ENCODE peak calls at places on chromosomes 5 and 9, in eight cellular contexts. C is body of pancreas, B is neural progenitor cell, F is heart left ventricle, T is upper lobe of right lung, H is lower lobe of right lung, O is transverse colon, K is astrocyte. G is an unnamed sample. For H3K9me3, the result is how much of the 10 kb centered on the place peaks cover.

GRCh38 chr5:134227259-134227658 is 1.4 kb upstream of the PPP2CA start:
- DNase-seq in C (peak), B (peak), F (peak), T (no peak), H (no peak), O (peak), K (no peak), G (no peak)

GRCh38 chr5:10663531-10664183 is 97.4 kb downstream of the DAP start:
- DNase-seq in C (peak), B (peak), F (peak), T (no peak), H (no peak), O (no peak), K (peak), G (no peak)

GRCh38 chr9:136613824-136614371 is 48.8 kb upstream of the EGFL7 start:
- DNase-seq in C (no peak), B (no peak), F (no peak), T (no peak), H (no peak), O (peak), K (no peak), G (no peak)

GRCh38 chr5:129511291-129511690 is 51.2 kb downstream of the ADAMTS19 start:
- DNase-seq in C (no peak), B (no peak), F (no peak), T (no peak), H (no peak), O (no peak), K (peak), G (no peak)

GRCh38 chr5:87129051-87129450 is 138.6 kb upstream of the RASA1 start:
- DNase-seq in C (no peak), B (no peak), F (no peak), T (no peak), H (no peak), O (no peak), K (no peak), G (no peak)

GRCh38 chr9:136081113-136081825 is 13.8 kb downstream of the NACC2 start:
- DNase-seq in C (no peak), B (peak), F (no peak), T (no peak), H (peak), O (no peak), K (no peak), G (no peak)

GRCh38 chr5:171149772-171150171 is 159.3 kb upstream of the TLX3 start:
- DNase-seq in C (no peak), B (no peak), F (no peak), T (no peak), H (no peak), O (no peak), K (no peak), G (no peak)

GRCh38 chr9:72925126-72925810 is 27.6 kb downstream of the ALDH1A1 start:
- DNase-seq in C (no peak), B (no peak), F (no peak), T (no peak), H (no peak), O (no peak), K (no peak), G (no peak)

GRCh38 chr5:172858990-172859811 is 25.1 kb downstream of the ERGIC1 start:
- DNase-seq in C (peak), B (no peak), F (peak), T (no peak), H (peak), O (peak), K (peak), G (no peak)

GRCh38 chr5:147092044-147092443 is 142.8 kb upstream of the STK32A start:
- DNase-seq in C (no peak), B (no peak), F (no peak), T (no peak), H (no peak), O (no peak), K (no peak), G (no peak)

GRCh38 chr5:3230941-3231340 is 364.7 kb upstream of the IRX1 start:
- DNase-seq in C (no peak), B (no peak), F (no peak), T (no peak), H (no peak), O (no peak), K (no peak), G (no peak)

GRCh38 chr5:171367424-171368370 is 20.0 kb upstream of the NPM1 start:
- DNase-seq in C (no peak), B (no peak), F (no peak), T (peak), H (no peak), O (no peak), K (peak), G (no peak)

GRCh38 chr5:16550316-16550952 is 66.4 kb downstream of the RETREG1 start:
- DNase-seq in C (peak), B (peak), F (no peak), T (no peak), H (no peak), O (peak), K (peak), G (no peak)

GRCh38 chr9:115514454-115514853 is 396.5 kb upstream of the TNC start:
- DNase-seq in C (no peak), B (no peak), F (no peak), T (no peak), H (no peak), O (no peak), K (no peak), G (no peak)

GRCh38 chr9:6931913-6932312 is 174.1 kb downstream of the KDM4C start:
- DNase-seq in C (no peak), B (no peak), F (peak), T (no peak), H (no peak), O (peak), K (peak), G (no peak)

GRCh38 chr9:1173211-1173610 is 123.1 kb downstream of the DMRT2 start:
- DNase-seq in C (peak), B (no peak), F (no peak), T (peak), H (no peak), O (peak), K (no peak), G (no peak)

GRCh38 chr5:128446-128845 is 36.5 kb downstream of the PLEKHG4B start:
- DNase-seq in C (no peak), B (no peak), F (no peak), T (no peak), H (no peak), O (no peak), K (peak), G (no peak)

GRCh38 chr5:132321109-132321721 is 27.0 kb downstream of the SLC22A4 start:
- DNase-seq in C (no peak), B (no peak), F (no peak), T (no peak), H (no peak), O (no peak), K (no peak), G (no peak)

GRCh38 chr5:39758426-39758825 is 333.6 kb upstream of the DAB2 start:
- DNase-seq in C (no peak), B (no peak), F (no peak), T (no peak), H (no peak), O (no peak), K (no peak), G (no peak)

GRCh38 chr5:95686661-95687060 is 3.9 kb upstream of the SPATA9 start:
- DNase-seq in C (no peak), B (peak), F (no peak), T (no peak), H (no peak), O (no peak), K (peak), G (no peak)

GRCh38 chr9:132012704-132013345 is 66.8 kb downstream of the MED27 start:
- DNase-seq in C (no peak), B (no peak), F (no peak), T (no peak), H (no peak), O (no peak), K (no peak), G (no peak)

GRCh38 chr9:97521576-97522333 is 20.3 kb downstream of the TMOD1 start:
- DNase-seq in C (no peak), B (no peak), F (no peak), T (peak), H (no peak), O (no peak), K (no peak), G (no peak)
- H3K9me3 ChIP-seq in C (under half), B (under half), F (under half), T (under half), H (under half), O (under half), K (under half), G (under half)

DNA sequence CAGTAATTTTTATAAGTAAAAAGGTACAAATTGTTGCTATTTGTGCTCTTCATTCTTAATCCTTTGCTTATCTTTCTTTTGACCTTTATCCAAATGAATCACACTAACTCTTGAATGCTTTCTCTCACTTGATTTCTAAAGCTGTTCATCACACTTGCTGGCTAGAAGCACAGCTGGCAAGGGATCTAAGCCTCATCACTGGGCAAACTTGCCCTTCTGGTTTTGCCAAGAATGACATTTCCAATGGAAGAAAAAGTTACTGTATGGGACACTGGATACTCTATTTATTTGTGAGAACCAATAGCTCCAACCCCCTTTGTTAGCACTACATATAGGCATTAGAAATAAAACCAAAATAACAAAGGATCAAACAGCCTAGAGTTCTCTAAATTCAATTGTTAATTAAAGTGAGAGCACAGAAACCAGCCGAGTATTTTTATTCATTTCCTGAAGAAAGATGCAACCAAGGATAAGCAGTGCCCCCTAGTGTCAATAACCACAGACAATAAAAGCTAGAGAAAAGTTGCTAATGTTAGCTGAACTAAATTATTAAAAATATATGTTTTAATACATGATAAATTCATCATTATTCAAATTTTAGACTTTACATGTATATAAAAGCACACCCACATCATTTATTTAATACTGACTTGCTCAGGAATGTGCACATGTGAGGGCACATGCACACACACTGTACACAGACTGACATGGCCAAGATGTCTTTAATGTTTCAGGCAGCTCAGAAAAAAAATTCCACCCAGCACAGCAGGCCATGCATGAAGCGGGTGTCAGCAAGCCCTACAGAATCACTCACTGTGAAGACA is 59.8 kb upstream of the POU5F2 start:
- DNase-seq in C (peak), B (peak), F (no peak), T (no peak), H (no peak), O (no peak), K (peak), G (no peak)
- H3K4me3 ChIP-seq in C (no peak), B (no peak), F (no peak), T (no peak), H (no peak), O (no peak), K (no peak), G (no peak)

DNA sequence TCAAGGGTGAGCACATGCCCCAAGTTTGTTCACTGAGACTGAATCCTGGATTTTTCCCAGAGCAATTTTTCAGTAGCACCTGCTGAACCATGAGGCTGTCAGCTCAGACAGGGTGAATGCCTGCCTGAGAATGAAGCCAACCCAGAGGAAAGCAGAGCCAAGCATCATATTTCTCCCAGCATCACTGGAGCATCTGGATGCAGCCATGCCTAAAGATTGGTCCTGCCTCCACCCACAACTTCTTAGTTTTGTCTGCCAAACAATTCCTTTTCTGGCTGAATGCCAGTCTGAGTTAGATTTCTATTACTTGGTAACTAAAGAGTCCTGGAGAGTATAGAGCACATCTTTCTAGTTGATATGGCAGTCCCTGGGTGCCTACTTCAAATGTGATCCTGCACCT is 343.7 kb downstream of the CSNK1G3 start:
- DNase-seq in C (no peak), B (no peak), F (no peak), T (no peak), H (no peak), O (no peak), K (peak), G (no peak)
- TF ChIP-seq CTCF in C (no peak), B (no peak), F (no peak), T (no peak), H (no peak), O (no peak), K (no peak), G (no peak)

GRCh38 chr5:150946351-150946905 is 41.6 kb upstream of the ZNF300 start:
- DNase-seq in C (peak), B (no peak), F (peak), T (peak), H (peak), O (peak), K (peak), G (peak)
- H3K9me3 ChIP-seq in C (under half), B (under half), F (half or more), T (under half), H (half or more), O (under half), K (under half), G (under half)

GRCh38 chr5:151020304-151021031 is at the start of gene GPX3:
- DNase-seq in C (peak), B (peak), F (peak), T (peak), H (peak), O (peak), K (peak), G (peak)
- H3K4me3 ChIP-seq in C (peak), B (peak), F (peak), T (peak), H (peak), O (peak), K (peak), G (peak)

DNA sequence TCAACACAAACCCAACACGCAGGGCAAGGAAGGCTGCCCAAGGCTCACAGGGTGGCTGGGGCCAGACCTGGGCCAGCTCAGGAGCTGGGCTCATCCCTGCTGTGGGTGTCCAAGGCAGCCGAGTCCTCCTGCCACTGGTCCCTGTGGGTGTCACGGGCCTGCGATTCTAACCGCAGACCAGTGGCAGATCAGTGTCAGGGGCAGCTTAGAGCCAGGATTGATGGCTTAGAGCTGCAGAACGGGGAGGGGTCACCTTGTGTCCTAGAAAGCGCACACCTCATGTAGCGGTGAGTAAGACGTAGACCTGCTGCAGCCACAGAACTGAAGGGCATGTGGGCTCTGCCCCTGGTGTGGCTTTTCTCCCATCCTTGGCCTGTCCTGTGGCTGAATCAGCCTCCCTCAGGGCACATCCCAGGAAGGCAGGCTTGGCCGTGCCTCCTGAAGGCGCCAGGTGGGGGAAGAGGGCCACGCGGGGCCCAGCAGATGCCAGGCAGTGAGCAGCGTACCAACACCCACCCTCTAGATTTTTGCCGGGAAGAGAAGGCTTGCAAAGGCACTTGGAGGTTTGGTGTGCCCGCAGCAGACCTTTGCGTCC is 78.3 kb upstream of the FCN2 start:
- DNase-seq in C (no peak), B (no peak), F (no peak), T (no peak), H (no peak), O (no peak), K (no peak), G (no peak)
- TF ChIP-seq CTCF in C (no peak), B (no peak), F (no peak), T (no peak), H (no peak), O (no peak), K (no peak), G (no peak)

GRCh38 chr9:8251566-8251965 is 452.0 kb upstream of the DMAC1 start:
- DNase-seq in C (no peak), B (no peak), F (no peak), T (no peak), H (no peak), O (no peak), K (no peak), G (no peak)
- H3K9me3 ChIP-seq in C (under half), B (under half), F (under half), T (under half), H (under half), O (under half), K (under half), G (under half)

GRCh38 chr9:94951591-94952115 is 225.2 kb downstream of the AOPEP start:
- DNase-seq in C (no peak), B (no peak), F (no peak), T (no peak), H (no peak), O (peak), K (no peak), G (no peak)
- H3K4me3 ChIP-seq in C (no peak), B (no peak), F (no peak), T (no peak), H (no peak), O (no peak), K (no peak), G (no peak)

DNA sequence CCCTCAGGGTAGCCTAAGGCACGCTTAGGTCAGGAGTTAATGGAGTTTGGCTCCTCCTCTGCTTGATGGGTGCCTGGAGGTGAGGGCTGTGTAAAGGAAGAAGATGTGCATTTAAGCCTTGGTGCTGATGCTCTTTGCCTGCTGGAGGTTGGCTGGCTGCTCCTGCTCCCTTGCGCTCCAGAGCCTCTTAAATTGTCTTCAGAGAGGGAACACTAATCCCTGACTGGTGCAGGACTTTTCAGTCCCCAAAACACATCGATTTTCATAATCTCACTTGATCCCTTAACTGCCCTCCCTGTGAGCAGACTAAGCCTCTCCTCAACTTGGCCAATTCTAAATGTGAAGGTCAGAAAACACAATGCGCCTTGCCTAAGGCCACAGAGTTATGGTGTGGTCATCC is 16.2 kb upstream of the TCOF1 start:
- DNase-seq in C (no peak), B (no peak), F (no peak), T (no peak), H (no peak), O (no peak), K (no peak), G (no peak)
- TF ChIP-seq CTCF in C (no peak), B (no peak), F (no peak), T (no peak), H (no peak), O (no peak), K (no peak), G (no peak)

GRCh38 chr5:141245250-141245717 is at the start of gene PCDHB15:
- DNase-seq in C (peak), B (peak), F (peak), T (no peak), H (no peak), O (peak), K (peak), G (peak)
- H3K9me3 ChIP-seq in C (under half), B (under half), F (half or more), T (half or more), H (half or more), O (half or more), K (under half), G (half or more)